ENCODE peak calls at places on chromosomes 13 and 19, in six cellular contexts. One of them, this sample, is unnamed.

GRCh38 chr13:99384468-99384867 is 77.3 kb upstream of the GPR183 start:
- DNase-seq in Peyer's patch: no peak
- DNase-seq in epithelial cell of esophagus: no peak
- DNase-seq in CD4-positive, CD25-positive, alpha-beta regulatory T cell: peak
- DNase-seq in CD8-positive, alpha-beta memory T cell: peak
- DNase-seq in left ventricle myocardium inferior: no peak
- DNase-seq in this sample: no peak

GRCh38 chr13:112465251-112466131 is 89.3 kb downstream of the SPACA7 start:
- DNase-seq in Peyer's patch: no peak
- DNase-seq in CD4-positive, CD25-positive, alpha-beta regulatory T cell: no peak
- DNase-seq in left ventricle myocardium inferior: no peak
- DNase-seq in epithelial cell of esophagus: no peak
- DNase-seq in CD8-positive, alpha-beta memory T cell: no peak
- DNase-seq in this sample: no peak

GRCh38 chr19:17327654-17328516 is 6.8 kb downstream of the ANO8 start:
- DNase-seq in Peyer's patch: peak
- DNase-seq in epithelial cell of esophagus: peak
- DNase-seq in CD8-positive, alpha-beta memory T cell: peak
- DNase-seq in left ventricle myocardium inferior: no peak
- DNase-seq in CD4-positive, CD25-positive, alpha-beta regulatory T cell: peak
- DNase-seq in this sample: peak

GRCh38 chr13:111202745-111203144 is 87.6 kb downstream of the ARHGEF7 start:
- DNase-seq in CD4-positive, CD25-positive, alpha-beta regulatory T cell: no peak
- DNase-seq in left ventricle myocardium inferior: no peak
- DNase-seq in Peyer's patch: peak
- DNase-seq in CD8-positive, alpha-beta memory T cell: peak
- DNase-seq in epithelial cell of esophagus: peak
- DNase-seq in this sample: no peak

GRCh38 chr13:21321269-21321668 is 137.8 kb downstream of the ZDHHC20 start:
- DNase-seq in Peyer's patch: no peak
- DNase-seq in left ventricle myocardium inferior: no peak
- DNase-seq in epithelial cell of esophagus: no peak
- DNase-seq in CD4-positive, CD25-positive, alpha-beta regulatory T cell: no peak
- DNase-seq in CD8-positive, alpha-beta memory T cell: no peak
- DNase-seq in this sample: no peak

GRCh38 chr13:113506025-113506685 is 15.6 kb upstream of the DCUN1D2 start:
- DNase-seq in left ventricle myocardium inferior: no peak
- DNase-seq in epithelial cell of esophagus: no peak
- DNase-seq in Peyer's patch: no peak
- DNase-seq in CD4-positive, CD25-positive, alpha-beta regulatory T cell: no peak
- DNase-seq in CD8-positive, alpha-beta memory T cell: no peak
- DNase-seq in this sample: no peak

GRCh38 chr13:97329331-97329730 is 104.6 kb upstream of the RAP2A start:
- DNase-seq in left ventricle myocardium inferior: no peak
- DNase-seq in CD8-positive, alpha-beta memory T cell: no peak
- DNase-seq in CD4-positive, CD25-positive, alpha-beta regulatory T cell: no peak
- DNase-seq in Peyer's patch: no peak
- DNase-seq in epithelial cell of esophagus: no peak
- DNase-seq in this sample: no peak

GRCh38 chr13:57409121-57409520 is 222.4 kb upstream of the PCDH17 start:
- DNase-seq in Peyer's patch: no peak
- DNase-seq in epithelial cell of esophagus: no peak
- DNase-seq in left ventricle myocardium inferior: no peak
- DNase-seq in CD8-positive, alpha-beta memory T cell: no peak
- DNase-seq in CD4-positive, CD25-positive, alpha-beta regulatory T cell: no peak
- DNase-seq in this sample: no peak

GRCh38 chr13:27920677-27921420 is 1.0 kb downstream of the PDX1 start:
- DNase-seq in epithelial cell of esophagus: peak
- DNase-seq in left ventricle myocardium inferior: no peak
- DNase-seq in CD8-positive, alpha-beta memory T cell: no peak
- DNase-seq in CD4-positive, CD25-positive, alpha-beta regulatory T cell: no peak
- DNase-seq in Peyer's patch: no peak
- DNase-seq in this sample: peak

GRCh38 chr13:86051134-86052103 is 252.2 kb upstream of the SLITRK6 start:
- DNase-seq in CD8-positive, alpha-beta memory T cell: no peak
- DNase-seq in epithelial cell of esophagus: peak
- DNase-seq in left ventricle myocardium inferior: no peak
- DNase-seq in CD4-positive, CD25-positive, alpha-beta regulatory T cell: no peak
- DNase-seq in Peyer's patch: no peak
- DNase-seq in this sample: no peak

GRCh38 chr13:102825400-102825799 is 20.4 kb upstream of the ERCC5 start:
- DNase-seq in CD4-positive, CD25-positive, alpha-beta regulatory T cell: no peak
- DNase-seq in epithelial cell of esophagus: peak
- DNase-seq in left ventricle myocardium inferior: no peak
- DNase-seq in CD8-positive, alpha-beta memory T cell: no peak
- DNase-seq in Peyer's patch: no peak
- DNase-seq in this sample: no peak

GRCh38 chr19:1811472-1811894 is 593 bp downstream of the ATP8B3 start:
- DNase-seq in Peyer's patch: peak
- DNase-seq in CD8-positive, alpha-beta memory T cell: no peak
- DNase-seq in left ventricle myocardium inferior: peak
- DNase-seq in CD4-positive, CD25-positive, alpha-beta regulatory T cell: no peak
- DNase-seq in epithelial cell of esophagus: peak
- DNase-seq in this sample: peak

GRCh38 chr13:97125810-97126738 is 96.1 kb upstream of the MBNL2 start:
- DNase-seq in CD4-positive, CD25-positive, alpha-beta regulatory T cell: no peak
- DNase-seq in epithelial cell of esophagus: peak
- DNase-seq in left ventricle myocardium inferior: peak
- DNase-seq in Peyer's patch: no peak
- DNase-seq in CD8-positive, alpha-beta memory T cell: no peak
- DNase-seq in this sample: no peak

GRCh38 chr19:55632463-55632834 is 8.1 kb upstream of the ZNF784 start:
- DNase-seq in CD8-positive, alpha-beta memory T cell: peak
- DNase-seq in Peyer's patch: peak
- DNase-seq in left ventricle myocardium inferior: peak
- DNase-seq in CD4-positive, CD25-positive, alpha-beta regulatory T cell: peak
- DNase-seq in epithelial cell of esophagus: peak
- DNase-seq in this sample: peak

GRCh38 chr13:101157261-101157660 is 259.0 kb downstream of the NALCN start:
- DNase-seq in CD4-positive, CD25-positive, alpha-beta regulatory T cell: no peak
- DNase-seq in CD8-positive, alpha-beta memory T cell: no peak
- DNase-seq in left ventricle myocardium inferior: no peak
- DNase-seq in epithelial cell of esophagus: peak
- DNase-seq in Peyer's patch: no peak
- DNase-seq in this sample: no peak

GRCh38 chr13:76882431-76882830 is 3.8 kb downstream of the KCTD12 start:
- DNase-seq in CD8-positive, alpha-beta memory T cell: no peak
- DNase-seq in epithelial cell of esophagus: no peak
- DNase-seq in left ventricle myocardium inferior: no peak
- DNase-seq in CD4-positive, CD25-positive, alpha-beta regulatory T cell: no peak
- DNase-seq in Peyer's patch: no peak
- DNase-seq in this sample: no peak

GRCh38 chr19:7679017-7679720 is 1.5 kb upstream of the TRAPPC5 start:
- DNase-seq in left ventricle myocardium inferior: no peak
- DNase-seq in CD4-positive, CD25-positive, alpha-beta regulatory T cell: peak
- DNase-seq in Peyer's patch: peak
- DNase-seq in CD8-positive, alpha-beta memory T cell: peak
- DNase-seq in epithelial cell of esophagus: peak
- DNase-seq in this sample: no peak

GRCh38 chr19:29837448-29837961 is 25.7 kb downstream of the CCNE1 start:
- DNase-seq in left ventricle myocardium inferior: no peak
- DNase-seq in CD8-positive, alpha-beta memory T cell: peak
- DNase-seq in CD4-positive, CD25-positive, alpha-beta regulatory T cell: peak
- DNase-seq in Peyer's patch: no peak
- DNase-seq in epithelial cell of esophagus: no peak
- DNase-seq in this sample: no peak

GRCh38 chr19:2330632-2331284 is 2.3 kb downstream of the SPPL2B start:
- DNase-seq in Peyer's patch: no peak
- DNase-seq in epithelial cell of esophagus: no peak
- DNase-seq in CD8-positive, alpha-beta memory T cell: no peak
- DNase-seq in CD4-positive, CD25-positive, alpha-beta regulatory T cell: no peak
- DNase-seq in left ventricle myocardium inferior: no peak
- DNase-seq in this sample: peak

GRCh38 chr13:95784891-95785290 is 108.0 kb downstream of the DNAJC3 start:
- DNase-seq in epithelial cell of esophagus: peak
- DNase-seq in CD8-positive, alpha-beta memory T cell: no peak
- DNase-seq in Peyer's patch: no peak
- DNase-seq in left ventricle myocardium inferior: no peak
- DNase-seq in CD4-positive, CD25-positive, alpha-beta regulatory T cell: no peak
- DNase-seq in this sample: no peak

GRCh38 chr19:58357798-58358145 is 4.5 kb upstream of the A1BG start:
- DNase-seq in epithelial cell of esophagus: no peak
- DNase-seq in Peyer's patch: no peak
- DNase-seq in CD4-positive, CD25-positive, alpha-beta regulatory T cell: no peak
- DNase-seq in left ventricle myocardium inferior: no peak
- DNase-seq in CD8-positive, alpha-beta memory T cell: no peak
- DNase-seq in this sample: no peak

GRCh38 chr13:103272770-103273169 is 206.6 kb upstream of the SLC10A2 start:
- DNase-seq in CD4-positive, CD25-positive, alpha-beta regulatory T cell: no peak
- DNase-seq in CD8-positive, alpha-beta memory T cell: no peak
- DNase-seq in epithelial cell of esophagus: peak
- DNase-seq in left ventricle myocardium inferior: no peak
- DNase-seq in Peyer's patch: no peak
- DNase-seq in this sample: no peak

GRCh38 chr19:4581381-4582111 is 22.1 kb upstream of the SEMA6B start:
- DNase-seq in CD8-positive, alpha-beta memory T cell: no peak
- DNase-seq in Peyer's patch: no peak
- DNase-seq in left ventricle myocardium inferior: no peak
- DNase-seq in epithelial cell of esophagus: peak
- DNase-seq in CD4-positive, CD25-positive, alpha-beta regulatory T cell: no peak
- DNase-seq in this sample: no peak

GRCh38 chr19:32063601-32064000 is 281.8 kb upstream of the ZNF507 start:
- DNase-seq in CD8-positive, alpha-beta memory T cell: no peak
- DNase-seq in Peyer's patch: no peak
- DNase-seq in CD4-positive, CD25-positive, alpha-beta regulatory T cell: no peak
- DNase-seq in epithelial cell of esophagus: no peak
- DNase-seq in left ventricle myocardium inferior: peak
- DNase-seq in this sample: no peak

GRCh38 chr13:97310809-97311436 is 88.8 kb downstream of the MBNL2 start:
- DNase-seq in epithelial cell of esophagus: no peak
- DNase-seq in left ventricle myocardium inferior: no peak
- DNase-seq in Peyer's patch: no peak
- DNase-seq in CD8-positive, alpha-beta memory T cell: no peak
- DNase-seq in CD4-positive, CD25-positive, alpha-beta regulatory T cell: no peak
- DNase-seq in this sample: no peak

GRCh38 chr19:870963-871401 is 11.5 kb downstream of the CFD start:
- DNase-seq in CD4-positive, CD25-positive, alpha-beta regulatory T cell: no peak
- DNase-seq in left ventricle myocardium inferior: peak
- DNase-seq in Peyer's patch: no peak
- DNase-seq in CD8-positive, alpha-beta memory T cell: no peak
- DNase-seq in epithelial cell of esophagus: no peak
- DNase-seq in this sample: peak

GRCh38 chr19:16319466-16319865 is 5.2 kb upstream of the KLF2 start:
- DNase-seq in Peyer's patch: peak
- DNase-seq in epithelial cell of esophagus: no peak
- DNase-seq in CD4-positive, CD25-positive, alpha-beta regulatory T cell: no peak
- DNase-seq in CD8-positive, alpha-beta memory T cell: peak
- DNase-seq in left ventricle myocardium inferior: no peak
- DNase-seq in this sample: no peak

GRCh38 chr19:2194513-2195078 is 30.9 kb downstream of the DOT1L start:
- DNase-seq in Peyer's patch: no peak
- DNase-seq in CD8-positive, alpha-beta memory T cell: no peak
- DNase-seq in left ventricle myocardium inferior: no peak
- DNase-seq in epithelial cell of esophagus: no peak
- DNase-seq in CD4-positive, CD25-positive, alpha-beta regulatory T cell: no peak
- DNase-seq in this sample: no peak

GRCh38 chr13:109652536-109652935 is 133.8 kb downstream of the IRS2 start:
- DNase-seq in CD8-positive, alpha-beta memory T cell: no peak
- DNase-seq in epithelial cell of esophagus: peak
- DNase-seq in Peyer's patch: no peak
- DNase-seq in CD4-positive, CD25-positive, alpha-beta regulatory T cell: no peak
- DNase-seq in left ventricle myocardium inferior: no peak
- DNase-seq in this sample: no peak

GRCh38 chr19:54609356-54609791 is 15.9 kb downstream of the LILRA1 start:
- DNase-seq in epithelial cell of esophagus: no peak
- DNase-seq in CD4-positive, CD25-positive, alpha-beta regulatory T cell: no peak
- DNase-seq in left ventricle myocardium inferior: no peak
- DNase-seq in Peyer's patch: no peak
- DNase-seq in CD8-positive, alpha-beta memory T cell: no peak
- DNase-seq in this sample: no peak

GRCh38 chr13:65656740-65657329 is 1573.3 kb downstream of the PCDH9 start:
- DNase-seq in epithelial cell of esophagus: peak
- DNase-seq in left ventricle myocardium inferior: no peak
- DNase-seq in CD8-positive, alpha-beta memory T cell: no peak
- DNase-seq in CD4-positive, CD25-positive, alpha-beta regulatory T cell: no peak
- DNase-seq in Peyer's patch: no peak
- DNase-seq in this sample: no peak

GRCh38 chr19:10748924-10749434 is 31.1 kb downstream of the DNM2 start:
- DNase-seq in left ventricle myocardium inferior: peak
- DNase-seq in CD4-positive, CD25-positive, alpha-beta regulatory T cell: no peak
- DNase-seq in Peyer's patch: no peak
- DNase-seq in CD8-positive, alpha-beta memory T cell: no peak
- DNase-seq in epithelial cell of esophagus: peak
- DNase-seq in this sample: peak

GRCh38 chr13:72199640-72200039 is 332.6 kb upstream of the DACH1 start:
- DNase-seq in epithelial cell of esophagus: no peak
- DNase-seq in left ventricle myocardium inferior: no peak
- DNase-seq in Peyer's patch: no peak
- DNase-seq in CD8-positive, alpha-beta memory T cell: no peak
- DNase-seq in CD4-positive, CD25-positive, alpha-beta regulatory T cell: no peak
- DNase-seq in this sample: no peak
- H3K4me3 ChIP-seq in epithelial cell of esophagus: no peak
- H3K4me3 ChIP-seq in left ventricle myocardium inferior: no peak
- H3K4me3 ChIP-seq in Peyer's patch: no peak
- H3K4me3 ChIP-seq in CD8-positive, alpha-beta memory T cell: no peak
- H3K4me3 ChIP-seq in CD4-positive, CD25-positive, alpha-beta regulatory T cell: no peak
- H3K4me3 ChIP-seq in this sample: no peak

GRCh38 chr19:43642531-43642930 is 2.9 kb upstream of the CADM4 start:
- DNase-seq in CD8-positive, alpha-beta memory T cell: no peak
- DNase-seq in epithelial cell of esophagus: no peak
- DNase-seq in CD4-positive, CD25-positive, alpha-beta regulatory T cell: no peak
- DNase-seq in left ventricle myocardium inferior: no peak
- DNase-seq in Peyer's patch: no peak
- DNase-seq in this sample: no peak
- H3K4me3 ChIP-seq in CD8-positive, alpha-beta memory T cell: no peak
- H3K4me3 ChIP-seq in epithelial cell of esophagus: no peak
- H3K4me3 ChIP-seq in CD4-positive, CD25-positive, alpha-beta regulatory T cell: no peak
- H3K4me3 ChIP-seq in left ventricle myocardium inferior: no peak
- H3K4me3 ChIP-seq in Peyer's patch: no peak
- H3K4me3 ChIP-seq in this sample: no peak

GRCh38 chr19:36032251-36033104 is at the start of gene CLIP3:
- DNase-seq in CD4-positive, CD25-positive, alpha-beta regulatory T cell: peak
- DNase-seq in epithelial cell of esophagus: no peak
- DNase-seq in left ventricle myocardium inferior: peak
- DNase-seq in CD8-positive, alpha-beta memory T cell: peak
- DNase-seq in Peyer's patch: no peak
- DNase-seq in this sample: no peak
- H3K4me3 ChIP-seq in CD4-positive, CD25-positive, alpha-beta regulatory T cell: no peak
- H3K4me3 ChIP-seq in epithelial cell of esophagus: peak
- H3K4me3 ChIP-seq in left ventricle myocardium inferior: peak
- H3K4me3 ChIP-seq in CD8-positive, alpha-beta memory T cell: no peak
- H3K4me3 ChIP-seq in Peyer's patch: peak
- H3K4me3 ChIP-seq in this sample: no peak

DNA sequence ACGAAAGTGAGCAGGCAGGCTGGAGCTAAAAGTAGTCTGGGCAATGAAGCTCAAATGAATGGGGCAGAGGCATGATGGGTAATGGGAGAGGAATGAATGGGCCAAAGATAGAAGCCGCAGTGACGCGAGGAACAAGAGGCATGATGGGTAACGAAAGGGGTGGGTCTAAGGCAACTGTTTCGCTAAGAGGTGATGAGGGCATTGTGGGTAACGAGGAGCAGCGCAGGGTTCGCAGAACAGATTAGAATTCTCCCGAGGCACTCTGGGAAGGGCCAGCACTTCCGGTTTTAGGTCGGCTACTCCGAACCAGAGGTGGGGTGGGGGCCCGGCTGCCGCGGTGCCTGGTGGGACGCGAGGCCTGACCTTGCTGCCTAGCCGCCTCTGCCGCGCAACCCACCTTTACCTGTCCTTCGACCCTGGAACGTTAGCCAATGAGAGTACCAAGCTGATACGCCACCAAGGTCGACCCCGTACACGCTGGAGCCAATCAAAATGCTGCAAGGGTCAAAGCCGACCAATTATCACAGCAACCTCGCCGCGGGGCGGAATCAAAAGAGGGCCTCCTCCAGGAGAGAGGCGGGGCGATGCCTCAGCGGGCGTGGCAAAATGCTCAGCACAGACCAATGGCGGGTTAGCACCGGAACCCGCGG is 563 bp upstream of the TOMM40 start:
- DNase-seq in CD8-positive, alpha-beta memory T cell: peak
- DNase-seq in Peyer's patch: no peak
- DNase-seq in CD4-positive, CD25-positive, alpha-beta regulatory T cell: peak
- DNase-seq in epithelial cell of esophagus: peak
- DNase-seq in left ventricle myocardium inferior: no peak
- DNase-seq in this sample: no peak
- H3K4me3 ChIP-seq in CD8-positive, alpha-beta memory T cell: peak
- H3K4me3 ChIP-seq in Peyer's patch: peak
- H3K4me3 ChIP-seq in CD4-positive, CD25-positive, alpha-beta regulatory T cell: peak
- H3K4me3 ChIP-seq in epithelial cell of esophagus: peak
- H3K4me3 ChIP-seq in left ventricle myocardium inferior: peak
- H3K4me3 ChIP-seq in this sample: peak